ENCODE peak calls at places on chromosomes 13 and 19, in nine cellular contexts. Z is Daoy; C is left ventricle myocardium superior; T is stimulated activated CD4-positive, alpha-beta T cell treated with anti-CD3 and anti-CD28 coated beads, Interleukin-1b, Interleukin-23, amount 100 ng/mL, for 24 hours; N is memory B cell; R is iPS DF 6.9; W is osteocyte; J is fibroblast of pulmonary artery; F is cerebellar nuclear complex. V is an unnamed sample.

GRCh38 chr13:50712469-50712868 is 131.0 kb downstream of the DLEU7 start:
- DNase-seq in Z (no peak), C (no peak), T (no peak), N (no peak), R (no peak), W (no peak), J (no peak), F (peak), V (no peak)

GRCh38 chr13:18962168-18962734 is 219.4 kb downstream of the TUBA3C start:
- DNase-seq in Z (no peak), C (no peak), T (no peak), N (no peak), R (no peak), W (no peak), J (no peak), F (no peak), V (no peak)

GRCh38 chr13:99218969-99219368 is 18.3 kb downstream of the UBAC2 start:
- DNase-seq in Z (no peak), C (no peak), T (peak), N (no peak), R (no peak), W (no peak), J (no peak), F (no peak), V (no peak)

GRCh38 chr13:40101708-40102359 is 446.4 kb downstream of the COG6 start:
- DNase-seq in Z (no peak), C (no peak), T (peak), N (no peak), R (no peak), W (no peak), J (no peak), F (no peak), V (no peak)

GRCh38 chr19:5536337-5536894 is 31.3 kb downstream of the TINCR start:
- DNase-seq in Z (peak), C (peak), T (no peak), N (no peak), R (no peak), W (peak), J (peak), F (no peak), V (no peak)

GRCh38 chr13:62094937-62095336 is 679.3 kb upstream of the PCDH20 start:
- DNase-seq in Z (no peak), C (no peak), T (no peak), N (no peak), R (no peak), W (no peak), J (no peak), F (no peak), V (no peak)

GRCh38 chr19:46924874-46925547 is 64.2 kb downstream of the ARHGAP35 start:
- DNase-seq in Z (peak), C (no peak), T (no peak), N (no peak), R (no peak), W (no peak), J (no peak), F (no peak), V (no peak)

GRCh38 chr19:29850482-29850881 is 38.7 kb downstream of the CCNE1 start:
- DNase-seq in Z (no peak), C (no peak), T (no peak), N (no peak), R (no peak), W (no peak), J (no peak), F (no peak), V (no peak)

GRCh38 chr13:26923824-26924605 is 163.4 kb upstream of the GPR12 start:
- DNase-seq in Z (peak), C (no peak), T (no peak), N (no peak), R (no peak), W (no peak), J (peak), F (no peak), V (no peak)

V was measured in Panc1.